ENCODE peak calls at places on chromosomes 6 and 20, in four cellular contexts. T is stimulated activated CD4-positive, alpha-beta T cell treated with anti-CD3 and anti-CD28 coated beads, Interleukin-1b, Interleukin-23, amount 100 ng/mL, for 4 hours; Q is T-helper 2 cell; V is T follicular helper cell. G is an unnamed sample.

GRCh38 chr6:15232836-15233510 is 12.9 kb upstream of the JARID2 start:
- DNase-seq in T (no peak), Q (no peak), V (no peak), G (no peak)

GRCh38 chr20:16526433-16527380 is 46.5 kb downstream of the KIF16B start:
- DNase-seq in T (no peak), Q (no peak), V (no peak), G (no peak)

GRCh38 chr6:3654436-3654835 is 97.1 kb downstream of the PXDC1 start:
- DNase-seq in T (no peak), Q (no peak), V (no peak), G (no peak)

GRCh38 chr20:34907616-34908469 is 31.4 kb downstream of the ACSS2 start:
- DNase-seq in T (no peak), Q (peak; percentile 18), V (no peak), G (no peak)

GRCh38 chr20:38168791-38169589 is 3.9 kb upstream of the TGM2 start:
- DNase-seq in T (no peak), Q (no peak), V (no peak), G (no peak)

GRCh38 chr6:160791459-160791858 is 89.4 kb downstream of the PLG start:
- DNase-seq in T (no peak), Q (no peak), V (no peak), G (no peak)

GRCh38 chr20:17794400-17794799 is 94.6 kb downstream of the BANF2 start:
- DNase-seq in T (no peak), Q (no peak), V (no peak), G (no peak)

GRCh38 chr6:167795874-167796667 is 30.6 kb upstream of the AFDN start:
- DNase-seq in T (no peak), Q (no peak), V (no peak), G (no peak)

GRCh38 chr6:134870677-134871498 is 79.0 kb downstream of the ALDH8A1 start:
- DNase-seq in T (no peak), Q (peak; percentile 30), V (no peak), G (no peak)

GRCh38 chr6:169626169-169626833 is 75.5 kb downstream of the WDR27 start:
- DNase-seq in T (no peak), Q (no peak), V (no peak), G (no peak)

G was measured in activated CD4-positive, CD25-positive, alpha-beta regulatory T cell treated with anti-CD3 and anti-CD28 coated beads, Interleukin-2, amount 50 U/mL, for 16 hours.